ENCODE peak calls at places on chromosomes 16 and 17, in ten cellular contexts. Q, W, U, I, L, Y, C, X, N and Z are unnamed samples.

GRCh38 chr16:3467920-3468319 is 24.4 kb downstream of the NAA60 start:
- DNase-seq in Q (peak), W (peak), U (no peak), I (no peak), L (no peak), Y (no peak), C (no peak), X (no peak), N (no peak), Z (no peak)

GRCh38 chr16:86931410-86931941 is 353.1 kb downstream of the FOXL1 start:
- DNase-seq in Q (peak), W (peak), U (no peak), I (no peak), L (no peak), Y (no peak), C (peak), X (peak), N (no peak), Z (no peak)

GRCh38 chr16:74568961-74569631 is 37.8 kb downstream of the GLG1 start:
- DNase-seq in Q (peak), W (no peak), U (no peak), I (no peak), L (no peak), Y (no peak), C (peak), X (no peak), N (no peak), Z (no peak)

GRCh38 chr16:68599586-68599985 is 45.5 kb upstream of the CDH3 start:
- DNase-seq in Q (no peak), W (no peak), U (no peak), I (no peak), L (no peak), Y (no peak), C (no peak), X (no peak), N (no peak), Z (no peak)

GRCh38 chr17:27618417-27618816 is 12.6 kb upstream of the LGALS9 start:
- DNase-seq in Q (no peak), W (no peak), U (no peak), I (no peak), L (no peak), Y (no peak), C (no peak), X (no peak), N (no peak), Z (no peak)

GRCh38 chr16:46900464-46901235 is 16.5 kb downstream of the GPT2 start:
- DNase-seq in Q (no peak), W (no peak), U (no peak), I (no peak), L (no peak), Y (no peak), C (no peak), X (no peak), N (no peak), Z (no peak)

GRCh38 chr17:47290870-47291241 is 32.9 kb upstream of the EFCAB13 start:
- DNase-seq in Q (no peak), W (no peak), U (no peak), I (no peak), L (no peak), Y (no peak), C (no peak), X (no peak), N (no peak), Z (no peak)

GRCh38 chr16:65889533-65889966 is 476.9 kb upstream of the CDH5 start:
- DNase-seq in Q (peak), W (no peak), U (no peak), I (no peak), L (no peak), Y (no peak), C (peak), X (no peak), N (no peak), Z (no peak)

GRCh38 chr17:14245629-14246028 is 9.0 kb upstream of the CDRT15 start:
- DNase-seq in Q (no peak), W (no peak), U (no peak), I (no peak), L (no peak), Y (no peak), C (no peak), X (no peak), N (no peak), Z (no peak)

GRCh38 chr17:59853168-59853918 is 39.4 kb downstream of the TUBD1 start:
- DNase-seq in Q (peak), W (peak), U (peak), I (peak), L (no peak), Y (peak), C (peak), X (no peak), N (peak), Z (peak)

GRCh38 chr17:42457107-42457787 is 1.4 kb upstream of the ATP6V0A1 start:
- DNase-seq in Q (no peak), W (peak), U (no peak), I (no peak), L (no peak), Y (no peak), C (no peak), X (no peak), N (no peak), Z (no peak)

GRCh38 chr16:64311241-64311640 is 810.6 kb downstream of the CDH11 start:
- DNase-seq in Q (peak), W (peak), U (no peak), I (no peak), L (no peak), Y (no peak), C (no peak), X (no peak), N (no peak), Z (no peak)

GRCh38 chr16:64313726-64314125 is 808.1 kb downstream of the CDH11 start:
- DNase-seq in Q (no peak), W (no peak), U (no peak), I (no peak), L (no peak), Y (no peak), C (no peak), X (no peak), N (no peak), Z (no peak)

GRCh38 chr16:64309398-64310110 is 812.3 kb downstream of the CDH11 start:
- DNase-seq in Q (no peak), W (no peak), U (no peak), I (no peak), L (no peak), Y (no peak), C (no peak), X (no peak), N (no peak), Z (no peak)

GRCh38 chr16:64308721-64309120 is 813.1 kb downstream of the CDH11 start:
- DNase-seq in Q (no peak), W (no peak), U (no peak), I (no peak), L (no peak), Y (no peak), C (no peak), X (no peak), N (no peak), Z (no peak)

GRCh38 chr16:64312292-64312691 is 809.6 kb downstream of the CDH11 start:
- DNase-seq in Q (no peak), W (no peak), U (no peak), I (no peak), L (no peak), Y (no peak), C (no peak), X (no peak), N (no peak), Z (no peak)
- TF ChIP-seq CTCF in Q (no peak), W (no peak), U (no peak), I (no peak), L (no peak), Y (no peak), C (no peak), X (no peak), N (no peak), Z (no peak)

GRCh38 chr17:44847581-44847980 is at the start of gene HIGD1B:
- DNase-seq in Q (no peak), W (no peak), U (no peak), I (no peak), L (no peak), Y (no peak), C (no peak), X (peak), N (no peak), Z (no peak)

GRCh38 chr17:44842748-44843147 is 4.9 kb upstream of the HIGD1B start:
- DNase-seq in Q (no peak), W (no peak), U (no peak), I (no peak), L (no peak), Y (no peak), C (no peak), X (peak), N (no peak), Z (no peak)

GRCh38 chr17:44846206-44846605 is 1.5 kb upstream of the HIGD1B start:
- DNase-seq in Q (no peak), W (no peak), U (no peak), I (no peak), L (no peak), Y (no peak), C (no peak), X (no peak), N (no peak), Z (no peak)

GRCh38 chr17:44840936-44841335 is 6.7 kb upstream of the HIGD1B start:
- DNase-seq in Q (no peak), W (no peak), U (no peak), I (no peak), L (no peak), Y (no peak), C (no peak), X (no peak), N (no peak), Z (no peak)

GRCh38 chr17:44844390-44844830 is 3.3 kb upstream of the HIGD1B start:
- DNase-seq in Q (no peak), W (peak), U (no peak), I (no peak), L (no peak), Y (no peak), C (no peak), X (peak), N (no peak), Z (no peak)
- TF ChIP-seq CTCF in Q (no peak), W (peak), U (no peak), I (no peak), L (no peak), Y (no peak), C (no peak), X (no peak), N (no peak), Z (no peak)

GRCh38 chr17:8588877-8589276 is 41.6 kb downstream of the MYH10 start:
- DNase-seq in Q (no peak), W (no peak), U (no peak), I (no peak), L (no peak), Y (no peak), C (no peak), X (no peak), N (no peak), Z (no peak)
- TF ChIP-seq CTCF in Q (no peak), W (no peak), U (no peak), I (no peak), L (no peak), Y (no peak), C (no peak), X (no peak), N (no peak), Z (no peak)

DNA sequence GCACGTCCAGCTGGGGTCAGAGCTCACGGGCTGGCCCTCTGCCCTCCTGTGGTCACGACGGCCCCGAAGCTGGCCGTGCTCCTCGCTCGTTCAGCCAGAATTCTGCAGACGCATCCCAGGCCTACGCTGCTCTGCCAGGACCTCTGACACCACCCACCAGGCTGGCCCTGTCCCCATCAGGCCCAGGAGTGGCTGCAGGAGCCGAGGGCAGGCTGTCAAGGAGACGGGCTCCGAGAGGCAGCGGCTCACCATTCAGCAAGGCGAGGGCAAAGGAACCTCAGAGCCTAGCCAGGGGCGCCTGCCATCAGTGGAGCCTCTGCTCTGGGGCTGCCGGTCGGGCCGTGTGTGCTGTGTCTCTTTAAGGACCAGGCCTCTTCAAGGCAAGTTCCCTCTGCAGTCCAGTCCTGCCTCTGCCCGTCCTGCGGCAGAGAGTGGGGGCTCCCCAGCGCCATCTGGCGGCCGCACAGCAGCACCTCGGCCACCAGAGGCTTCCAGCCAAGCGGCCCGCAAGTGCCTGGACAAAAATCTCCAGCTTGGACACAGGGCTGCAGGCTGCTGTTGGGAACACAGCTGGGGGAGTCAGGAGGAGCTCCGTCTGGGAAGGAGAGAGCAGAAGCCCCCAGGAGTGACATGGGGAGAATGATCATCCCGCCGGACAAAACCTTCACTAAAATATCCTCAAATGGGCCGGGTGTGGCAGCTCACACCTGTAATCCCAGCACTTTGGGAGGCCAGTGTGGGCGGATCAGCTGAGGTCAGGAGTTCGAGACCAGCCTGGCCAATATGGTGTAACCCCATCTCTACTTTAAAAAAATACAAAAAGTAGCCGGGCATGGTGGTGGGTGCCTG is 7.4 kb upstream of the ABR start:
- DNase-seq in Q (peak), W (peak), U (peak), I (peak), L (peak), Y (peak), C (peak), X (peak), N (peak), Z (peak)
- TF ChIP-seq CTCF in Q (peak), W (peak), U (peak), I (peak), L (peak), Y (peak), C (peak), X (peak), N (peak), Z (peak)

GRCh38 chr17:52297230-52298010 is 138.9 kb upstream of the CA10 start:
- DNase-seq in Q (peak), W (no peak), U (no peak), I (no peak), L (no peak), Y (no peak), C (peak), X (no peak), N (peak), Z (no peak)
- TF ChIP-seq CTCF in Q (no peak), W (no peak), U (peak), I (peak), L (peak), Y (no peak), C (peak), X (no peak), N (no peak), Z (no peak)

GRCh38 chr17:36135465-36135864 is 31.8 kb downstream of the CCL4 start:
- DNase-seq in Q (no peak), W (no peak), U (no peak), I (no peak), L (no peak), Y (no peak), C (no peak), X (no peak), N (no peak), Z (no peak)
- TF ChIP-seq CTCF in Q (no peak), W (no peak), U (no peak), I (no peak), L (no peak), Y (no peak), C (no peak), X (no peak), N (no peak), Z (no peak)

GRCh38 chr17:19507673-19508326 is 25.9 kb upstream of the SLC47A1 start:
- DNase-seq in Q (peak), W (peak), U (peak), I (peak), L (peak), Y (peak), C (peak), X (peak), N (peak), Z (peak)
- TF ChIP-seq CTCF in Q (no peak), W (no peak), U (no peak), I (no peak), L (no peak), Y (no peak), C (no peak), X (no peak), N (no peak), Z (no peak)